ENCODE peak calls at places on chromosome 9, in eight cellular contexts. J is glutamatergic neuron; B is stimulated activated CD8-positive, alpha-beta memory T cell treated with anti-CD3 and anti-CD28 coated beads, Interleukin-7, amount 100 ng/mL, for 24 hours; M is NCI-H774; K is CD8-positive, alpha-beta memory T cell; I is uterus; R is substantia nigra; E is NB4. Z is an unnamed sample.

GRCh38 chr9:111857555-111858211 is 38.9 kb upstream of the UGCG start:
- DNase-seq in R (no peak), K (no peak), B (no peak), E (peak; percentile 41), J (no peak), M (no peak), I (no peak), Z (no peak)

GRCh38 chr9:114938687-114939575 is 8.5 kb upstream of the TNFSF8 start:
- DNase-seq in R (no peak), K (peak; percentile 4), E (no peak), J (no peak), B (no peak), M (no peak), I (no peak), Z (no peak)

GRCh38 chr9:134375011-134375390 is 48.7 kb downstream of the RXRA start:
- DNase-seq in K (no peak), E (peak; percentile 63), I (peak; percentile 76), R (no peak), J (no peak), M (no peak), B (no peak), Z (no peak)

GRCh38 chr9:98807070-98807810 is at the start of gene GALNT12:
- DNase-seq in K (peak; percentile 55), M (peak; percentile 52), R (no peak), I (no peak), E (peak; percentile 58), B (peak; percentile 30), J (peak; percentile 55), Z (peak; percentile 48)

GRCh38 chr9:15785584-15785983 is 232.7 kb downstream of the CCDC171 start:
- DNase-seq in B (no peak), R (no peak), E (no peak), M (no peak), J (no peak), I (no peak), K (no peak), Z (no peak)

GRCh38 chr9:22111871-22112247 is 102.8 kb upstream of the CDKN2B start:
- DNase-seq in I (no peak), E (no peak), R (no peak), B (no peak), K (no peak), M (no peak), J (no peak), Z (no peak)

GRCh38 chr9:133129001-133129799 is 8.2 kb upstream of the RALGDS start:
- DNase-seq in K (peak; percentile 49), M (no peak), R (no peak), I (no peak), E (no peak), B (no peak), J (no peak), Z (no peak)

GRCh38 chr9:127698985-127699670 is 7.7 kb upstream of the CFAP157 start:
- DNase-seq in I (peak; percentile 98), M (peak; percentile 74), K (peak; percentile 81), E (no peak), J (peak; percentile 91), B (peak; percentile 66), R (peak; percentile 90), Z (no peak)

GRCh38 chr9:104586496-104587180 is 12.6 kb downstream of the OR13C5 start:
- DNase-seq in J (no peak), E (no peak), M (no peak), I (no peak), K (no peak), B (no peak), R (no peak), Z (no peak)

GRCh38 chr9:34279431-34279830 is 49.6 kb downstream of the KIF24 start:
- DNase-seq in R (no peak), K (no peak), B (no peak), M (no peak), E (no peak), J (no peak), I (peak; percentile 22), Z (no peak)

GRCh38 chr9:12463641-12464040 is 229.5 kb upstream of the TYRP1 start:
- DNase-seq in K (no peak), E (no peak), R (no peak), I (no peak), M (no peak), B (no peak), J (no peak), Z (no peak)

GRCh38 chr9:89670114-89670513 is 65.3 kb downstream of the GADD45G start:
- DNase-seq in I (no peak), B (no peak), R (no peak), M (no peak), J (no peak), E (no peak), K (no peak), Z (no peak)

GRCh38 chr9:86695904-86696424 is 251.3 kb downstream of the GAS1 start:
- DNase-seq in I (no peak), R (no peak), M (no peak), B (no peak), K (no peak), E (no peak), J (no peak), Z (no peak)

GRCh38 chr9:73046769-73047168 is 93.9 kb upstream of the ALDH1A1 start:
- DNase-seq in R (no peak), I (no peak), K (no peak), B (no peak), E (no peak), M (no peak), J (no peak), Z (no peak)

GRCh38 chr9:77460938-77461337 is 187.2 kb downstream of the GNA14 start:
- DNase-seq in I (no peak), B (no peak), M (no peak), J (no peak), K (no peak), E (no peak), R (no peak), Z (no peak)

GRCh38 chr9:134293576-134294227 is 32.6 kb upstream of the RXRA start:
- DNase-seq in K (no peak), E (no peak), M (no peak), R (no peak), B (no peak), J (peak; percentile 31), I (no peak), Z (no peak)

GRCh38 chr9:95073918-95074317 is 243.6 kb downstream of the FANCC start:
- DNase-seq in B (no peak), M (no peak), R (no peak), J (no peak), I (no peak), E (no peak), K (no peak), Z (no peak)

GRCh38 chr9:6567140-6567591 is 78.4 kb downstream of the GLDC start:
- DNase-seq in I (no peak), M (no peak), E (peak; percentile 30), B (no peak), J (no peak), R (no peak), K (no peak), Z (no peak)

GRCh38 chr9:132214027-132214622 is 52.3 kb downstream of the NTNG2 start:
- DNase-seq in I (peak; percentile 79), J (peak; percentile 43), K (no peak), R (peak; percentile 79), M (peak; percentile 80), E (peak; percentile 31), B (no peak), Z (no peak)

Z was measured in D721Med.